ENCODE peak calls at places on chromosomes 5 and 9, in seven cellular contexts. T is HT1080, Q is COR-L47, I is aorta, U is astrocyte of the hippocampus, P is HFFc6, Z is ACHN. F is an unnamed sample.

GRCh38 chr9:69446496-69446895 is 121.5 kb downstream of the ENTREP1 start:
- DNase-seq in U (no peak), I (no peak), Z (no peak), Q (no peak), T (no peak), P (no peak), F (no peak)

GRCh38 chr9:111815200-111816070 is 20.7 kb upstream of the SHOC1 start:
- DNase-seq in I (no peak), Q (peak; percentile 17), U (no peak), Z (no peak), P (no peak), T (no peak), F (no peak)

GRCh38 chr5:80153586-80154126 is 102.2 kb downstream of the SERINC5 start:
- DNase-seq in U (no peak), I (no peak), P (no peak), T (no peak), Z (no peak), Q (no peak), F (peak; percentile 98)

GRCh38 chr5:88675758-88676636 is 207.0 kb downstream of the MEF2C start:
- DNase-seq in Z (no peak), P (no peak), U (peak; percentile 95), Q (peak; percentile 74), I (peak; percentile 38), T (no peak), F (peak; percentile 91)

GRCh38 chr5:96876292-96876850 is at the start of gene ERAP2:
- DNase-seq in U (peak; percentile 69), Q (peak; percentile 35), Z (peak; percentile 67), I (no peak), P (no peak), T (peak; percentile 67), F (peak; percentile 77)

GRCh38 chr5:9395736-9396135 is 150.1 kb downstream of the SEMA5A start:
- DNase-seq in Z (no peak), P (no peak), U (no peak), Q (no peak), I (no peak), T (no peak), F (no peak)

GRCh38 chr9:74846771-74847170 is 41.0 kb downstream of the TRPM6 start:
- DNase-seq in I (no peak), Z (no peak), P (no peak), U (no peak), Q (no peak), T (peak; percentile 41), F (no peak)

GRCh38 chr9:136304981-136305380 is 1.1 kb upstream of the CCDC187 start:
- DNase-seq in P (no peak), U (no peak), Q (no peak), Z (no peak), I (no peak), T (no peak), F (no peak)